ENCODE peak calls at places on chromosomes 16 and 17, in eight cellular contexts. V is vagina; G is effector memory CD4-positive, alpha-beta T cell; Z is body of pancreas; H is PC-3; A is brain microvascular endothelial cell; T is upper lobe of left lung; K is psoas muscle. U is an unnamed sample. For H3K27me3, the result is how much of the 10 kb centered on the place peaks cover.

GRCh38 chr17:73348018-73348823 is 36.4 kb upstream of the CDC42EP4 start:
- DNase-seq in Z (no peak), T (no peak), K (no peak), H (no peak), G (no peak), V (no peak), A (no peak), U (no peak)

GRCh38 chr17:50767446-50767845 is at the start of gene ANKRD40CL:
- DNase-seq in T (no peak), K (no peak), A (no peak), V (no peak), Z (no peak), H (no peak), G (no peak), U (peak)

GRCh38 chr17:74825952-74826713 is 33.6 kb downstream of the GRIN2C start:
- DNase-seq in G (no peak), V (no peak), Z (no peak), K (no peak), H (no peak), A (no peak), T (no peak), U (peak)

GRCh38 chr17:12568358-12569251 is 97.1 kb upstream of the MYOCD start:
- DNase-seq in G (no peak), K (no peak), T (no peak), A (no peak), Z (no peak), H (no peak), V (no peak), U (no peak)

GRCh38 chr17:59355030-59355694 is 23.7 kb downstream of the YPEL2 start:
- DNase-seq in H (peak), V (no peak), K (no peak), A (no peak), T (no peak), G (no peak), Z (peak), U (no peak)

GRCh38 chr17:50689251-50689650 is 18.5 kb downstream of the ANKRD40 start:
- DNase-seq in Z (no peak), K (no peak), G (no peak), T (no peak), H (peak), A (peak), V (no peak), U (peak)

GRCh38 chr17:47694018-47694817 is at the start of gene TBKBP1:
- DNase-seq in Z (peak), H (peak), A (no peak), T (peak), K (peak), V (no peak), G (no peak), U (no peak)

GRCh38 chr16:63684702-63685101 is 1437.2 kb downstream of the CDH11 start:
- DNase-seq in K (no peak), H (no peak), V (no peak), A (no peak), Z (no peak), T (no peak), G (no peak), U (no peak)

GRCh38 chr17:79549111-79549915 is 61.5 kb downstream of the RBFOX3 start:
- DNase-seq in A (no peak), H (no peak), Z (no peak), T (no peak), V (no peak), G (no peak), K (no peak), U (no peak)

GRCh38 chr17:36592711-36593321 is 1.1 kb downstream of the DHRS11 start:
- DNase-seq in A (no peak), G (no peak), K (no peak), V (no peak), H (no peak), Z (no peak), T (no peak), U (peak)

GRCh38 chr17:49589556-49589885 is 13.8 kb downstream of the NXPH3 start:
- DNase-seq in Z (no peak), A (no peak), H (no peak), T (no peak), K (no peak), V (no peak), G (no peak), U (no peak)

GRCh38 chr17:17551361-17551760 is 40.1 kb downstream of the PEMT start:
- DNase-seq in A (no peak), H (no peak), Z (no peak), K (peak), T (no peak), G (no peak), V (no peak), U (no peak)

GRCh38 chr16:84675423-84675822 is 24.4 kb upstream of the USP10 start:
- DNase-seq in T (no peak), K (no peak), V (no peak), A (no peak), H (no peak), G (no peak), Z (no peak), U (no peak)

GRCh38 chr17:63571632-63572310 is 21.5 kb downstream of the DCAF7 start:
- DNase-seq in T (no peak), H (peak), G (no peak), V (no peak), K (no peak), Z (no peak), A (peak), U (peak)

GRCh38 chr16:912322-912683 is 58.5 kb downstream of the LMF1 start:
- DNase-seq in T (no peak), A (no peak), H (no peak), V (no peak), G (no peak), Z (no peak), K (no peak), U (no peak)

GRCh38 chr17:19329839-19330238 is 32.7 kb downstream of the B9D1 start:
- DNase-seq in Z (no peak), V (peak), T (peak), G (no peak), K (no peak), A (no peak), H (no peak), U (no peak)

GRCh38 chr16:89796104-89796503 is 20.3 kb downstream of the FANCA start:
- DNase-seq in V (no peak), K (no peak), T (no peak), A (no peak), Z (no peak), G (no peak), H (no peak), U (no peak)

GRCh38 chr16:49703494-49703893 is 152.4 kb downstream of the ZNF423 start:
- DNase-seq in H (no peak), A (no peak), K (no peak), T (no peak), V (no peak), G (no peak), Z (no peak), U (no peak)

GRCh38 chr17:33521784-33522183 is 228.7 kb upstream of the ASIC2 start:
- DNase-seq in Z (peak), T (no peak), K (no peak), H (peak), G (no peak), A (no peak), V (no peak), U (no peak)

GRCh38 chr17:79565606-79566250 is 45.1 kb downstream of the RBFOX3 start:
- DNase-seq in Z (no peak), A (no peak), G (no peak), V (no peak), K (no peak), T (no peak), H (no peak), U (no peak)

GRCh38 chr17:74427048-74427762 is 4.7 kb upstream of the GPRC5C start:
- DNase-seq in V (no peak), T (peak), G (no peak), Z (peak), A (no peak), H (no peak), K (peak), U (peak)

GRCh38 chr16:2816751-2817495 is at the start of gene PRSS21:
- DNase-seq in A (no peak), K (no peak), H (no peak), T (no peak), G (no peak), Z (peak), V (no peak), U (no peak)

GRCh38 chr17:28388106-28388505 is 16.6 kb downstream of the SARM1 start:
- DNase-seq in G (no peak), A (no peak), T (no peak), K (no peak), H (no peak), V (no peak), Z (no peak), U (no peak)

GRCh38 chr17:28385037-28385797 is 13.7 kb downstream of the SARM1 start:
- DNase-seq in H (peak), A (no peak), G (no peak), T (peak), K (no peak), Z (peak), V (no peak), U (peak)

GRCh38 chr17:28381141-28381825 is 9.8 kb downstream of the SARM1 start:
- DNase-seq in G (no peak), Z (no peak), K (no peak), T (peak), A (no peak), H (no peak), V (no peak), U (peak)

GRCh38 chr17:28380572-28380907 is 9.0 kb downstream of the SARM1 start:
- DNase-seq in V (no peak), H (no peak), T (peak), K (no peak), A (no peak), G (no peak), Z (no peak), U (peak)

GRCh38 chr17:28384281-28385036 is 13.0 kb downstream of the SARM1 start:
- DNase-seq in V (no peak), K (no peak), G (peak), H (peak), Z (peak), A (no peak), T (peak), U (peak)
- H3K4me3 ChIP-seq in V (peak), K (peak), G (peak), H (peak), Z (peak), A (no peak), T (peak), U (peak)

GRCh38 chr17:61519754-61520440 is 67.7 kb downstream of the TBX4 start:
- DNase-seq in G (no peak), K (no peak), H (no peak), T (no peak), A (no peak), V (no peak), Z (no peak), U (no peak)

GRCh38 chr17:61517265-61517664 is 65.0 kb downstream of the TBX4 start:
- DNase-seq in V (no peak), K (no peak), G (no peak), T (no peak), A (no peak), Z (no peak), H (no peak), U (no peak)

GRCh38 chr17:61517843-61518606 is 65.8 kb downstream of the TBX4 start:
- DNase-seq in V (no peak), G (no peak), T (no peak), A (no peak), H (no peak), K (no peak), Z (no peak), U (no peak)

GRCh38 chr17:61520897-61521296 is 68.7 kb downstream of the TBX4 start:
- DNase-seq in K (no peak), H (no peak), G (no peak), T (no peak), A (no peak), V (no peak), Z (no peak), U (no peak)

DNA sequence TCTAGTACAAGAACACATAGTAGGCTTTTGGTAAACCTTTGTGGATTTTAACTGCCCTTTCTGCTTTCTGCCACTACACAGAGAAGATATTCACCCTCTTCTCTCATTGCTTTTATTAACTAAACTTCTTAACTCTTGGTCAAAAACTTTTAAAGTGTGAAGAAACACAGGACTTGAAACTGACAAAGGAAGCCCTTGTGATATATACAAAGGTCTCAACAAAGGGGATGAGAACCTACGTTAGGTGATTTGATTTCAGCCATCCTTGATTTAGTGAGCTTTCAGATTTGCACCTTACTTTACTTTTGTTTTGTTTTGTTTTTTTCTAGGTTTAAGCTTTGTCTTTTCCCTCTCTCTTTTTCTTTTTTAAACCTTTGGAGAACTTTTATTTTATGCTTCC is 66.9 kb downstream of the TBX4 start:
- DNase-seq in K (no peak), A (no peak), G (no peak), H (no peak), T (no peak), V (no peak), Z (no peak), U (no peak)
- H3K27ac ChIP-seq in K (no peak), A (no peak), G (no peak), H (no peak), T (no peak), V (no peak), Z (no peak), U (no peak)

DNA sequence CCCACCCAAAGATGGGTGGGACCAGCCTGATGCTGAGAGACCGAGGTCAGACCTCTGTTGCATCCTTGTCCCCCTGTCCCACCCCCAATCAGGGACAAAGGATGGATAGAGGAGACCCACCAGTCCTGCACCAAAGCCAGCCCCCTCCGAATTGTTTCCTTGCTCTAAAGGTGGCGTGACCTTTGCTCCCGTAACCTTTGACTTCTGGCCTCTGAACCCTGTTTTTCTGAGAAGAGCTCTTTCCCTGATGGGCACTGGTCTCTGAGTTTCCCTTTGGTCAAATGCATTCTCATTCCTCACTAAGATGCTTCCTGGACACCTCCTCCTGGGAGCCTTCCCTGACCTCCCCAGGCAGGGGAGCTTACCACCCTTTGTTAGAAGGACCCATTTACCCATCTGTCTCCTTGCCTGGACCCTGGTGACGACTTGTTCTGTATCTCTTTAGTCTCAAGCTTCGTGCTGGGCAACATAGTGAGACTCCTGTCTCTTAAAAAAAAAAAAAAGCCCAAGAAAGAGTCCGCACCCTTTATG is 5.3 kb upstream of the NEUROD2 start:
- DNase-seq in Z (no peak), A (no peak), T (no peak), G (no peak), V (no peak), H (no peak), K (no peak), U (no peak)
- H3K27me3 ChIP-seq in Z (under half), A (half or more), T (under half), G (under half), V (under half), H (under half), K (under half), U (under half)

GRCh38 chr17:81713004-81713555 is 996 bp downstream of the SLC25A10 start:
- DNase-seq in H (peak), A (no peak), G (no peak), Z (no peak), T (no peak), V (no peak), K (peak), U (no peak)

GRCh38 chr17:81714412-81715106 is 2.5 kb downstream of the SLC25A10 start:
- DNase-seq in T (no peak), Z (no peak), A (no peak), H (no peak), V (no peak), K (no peak), G (no peak), U (no peak)

GRCh38 chr17:81715107-81715871 is 3.2 kb downstream of the SLC25A10 start:
- DNase-seq in A (no peak), Z (no peak), K (no peak), V (no peak), T (no peak), H (no peak), G (no peak), U (no peak)

GRCh38 chr17:81712468-81713003 is 452 bp downstream of the SLC25A10 start:
- DNase-seq in K (no peak), T (no peak), H (peak), V (no peak), Z (peak), A (no peak), G (no peak), U (peak)

GRCh38 chr17:81713556-81714411 is 1.7 kb downstream of the SLC25A10 start:
- DNase-seq in V (no peak), T (no peak), A (no peak), K (peak), Z (peak), H (peak), G (no peak), U (peak)
- H3K4me3 ChIP-seq in V (peak), T (peak), A (peak), K (peak), Z (peak), H (peak), G (no peak), U (no peak)

GRCh38 chr16:69344171-69344570 is 4.6 kb downstream of the NIP7 start:
- DNase-seq in V (no peak), H (no peak), K (no peak), A (no peak), T (no peak), Z (no peak), G (no peak), U (no peak)
- H3K27ac ChIP-seq in V (no peak), H (no peak), K (no peak), A (no peak), T (no peak), Z (no peak), G (no peak), U (no peak)

DNA sequence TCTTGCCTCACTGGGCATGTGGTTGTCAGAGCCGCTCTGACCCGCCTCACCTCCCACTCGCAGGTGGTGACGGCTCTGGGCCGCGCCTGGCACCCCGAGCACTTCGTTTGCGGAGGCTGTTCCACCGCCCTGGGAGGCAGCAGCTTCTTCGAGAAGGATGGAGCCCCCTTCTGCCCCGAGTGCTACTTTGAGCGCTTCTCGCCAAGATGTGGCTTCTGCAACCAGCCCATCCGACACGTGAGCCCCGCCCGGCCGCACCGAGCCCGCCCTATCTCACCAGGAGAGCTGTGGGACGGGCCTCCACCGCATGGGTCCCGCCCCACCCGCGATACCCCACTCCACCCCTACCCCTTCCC is 4.0 kb downstream of the TGFB1I1 start:
- DNase-seq in Z (no peak), T (peak), V (no peak), K (no peak), H (no peak), G (no peak), A (no peak), U (no peak)
- H3K27me3 ChIP-seq in Z (under half), T (under half), V (under half), K (under half), H (under half), G (under half), A (under half), U (under half)

DNA sequence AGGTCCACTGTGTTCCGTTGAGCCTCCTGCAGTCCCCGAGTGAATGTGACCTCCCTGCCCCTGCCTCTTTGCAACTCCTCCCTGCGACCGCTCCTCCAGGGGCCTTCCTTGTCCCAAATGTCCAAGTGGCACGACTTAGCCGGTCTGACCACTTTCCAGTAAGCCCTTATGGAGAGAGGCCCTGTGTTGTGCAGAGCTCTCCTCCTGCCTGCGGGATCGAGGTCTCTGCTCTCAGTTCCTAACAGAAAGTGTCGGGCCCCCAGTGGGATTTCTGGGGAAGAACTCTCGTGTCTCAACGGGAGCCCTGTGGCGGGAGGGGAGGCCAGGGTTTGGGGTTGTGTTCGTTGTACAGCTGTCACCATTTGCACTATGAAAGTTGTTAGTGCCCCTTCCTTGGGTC is 234.3 kb downstream of the SEC14L1 start:
- DNase-seq in V (no peak), A (no peak), T (peak), H (no peak), Z (no peak), G (no peak), K (no peak), U (no peak)
- H3K4me3 ChIP-seq in V (peak), A (peak), T (peak), H (no peak), Z (no peak), G (peak), K (peak), U (peak)

DNA sequence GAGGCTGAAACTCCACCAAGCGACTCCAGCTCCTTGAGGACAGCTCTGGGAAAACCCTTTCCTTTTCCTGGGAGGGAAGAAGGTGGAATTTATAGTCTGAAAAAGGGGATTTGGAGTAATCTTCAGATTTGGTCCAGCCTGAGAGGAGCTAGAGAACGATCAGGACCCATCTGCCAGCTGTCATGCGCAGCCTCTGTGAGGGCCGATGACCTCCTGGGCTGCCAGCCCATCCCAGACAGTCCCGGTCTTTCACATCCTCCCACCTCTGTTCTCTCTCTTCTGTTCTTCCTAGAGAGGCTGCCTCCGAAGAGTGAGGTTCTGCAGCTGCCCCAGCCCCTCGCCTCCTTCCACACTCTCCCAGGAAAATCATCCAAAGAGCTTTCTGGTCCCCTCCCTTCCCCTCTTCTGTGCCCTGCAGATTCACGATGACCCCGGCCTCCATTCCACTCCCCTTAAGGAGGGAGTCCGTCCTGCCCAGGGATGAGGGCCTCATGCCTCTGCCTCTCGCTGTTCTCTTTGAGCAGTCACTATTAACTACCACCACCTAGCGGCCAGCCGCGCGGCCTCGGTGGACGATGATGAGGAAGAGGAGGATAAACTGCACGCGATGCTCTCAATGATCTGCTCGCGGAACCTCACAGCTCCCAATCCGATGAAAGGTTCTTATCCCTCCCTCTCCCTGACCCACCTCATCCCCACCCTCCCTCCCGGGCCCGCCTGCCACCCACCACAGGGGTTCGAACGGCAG is 29.6 kb downstream of the SGSM2 start:
- DNase-seq in K (no peak), G (no peak), V (no peak), Z (no peak), T (no peak), H (no peak), A (no peak), U (no peak)
- H3K27ac ChIP-seq in K (no peak), G (no peak), V (no peak), Z (no peak), T (no peak), H (no peak), A (no peak), U (no peak)

U was measured in small intestine.